ENCODE peak calls at places on chromosomes 16 and 17, in ten cellular contexts. One of them, this sample, is unnamed.

GRCh38 chr16:80034948-80035700 is 434.6 kb upstream of the MAF start:
- DNase-seq in astrocyte of the cerebellum: no peak
- DNase-seq in uterus: no peak
- DNase-seq in IMR-90: no peak
- DNase-seq in colonic mucosa: no peak
- DNase-seq in suprapubic skin: no peak
- DNase-seq in ovary: no peak
- DNase-seq in tibial nerve: no peak
- DNase-seq in BE2C: no peak
- DNase-seq in dorsolateral prefrontal cortex: no peak
- DNase-seq in this sample: no peak

GRCh38 chr17:73231363-73231762 is 30.3 kb downstream of the CPSF4L start:
- DNase-seq in astrocyte of the cerebellum: no peak
- DNase-seq in uterus: no peak
- DNase-seq in IMR-90: peak; percentile 25
- DNase-seq in colonic mucosa: peak; percentile 42
- DNase-seq in suprapubic skin: no peak
- DNase-seq in ovary: peak; percentile 40
- DNase-seq in tibial nerve: no peak
- DNase-seq in BE2C: no peak
- DNase-seq in dorsolateral prefrontal cortex: no peak
- DNase-seq in this sample: peak; percentile 23

GRCh38 chr17:301681-302299 is 50.8 kb downstream of the RPH3AL start:
- DNase-seq in astrocyte of the cerebellum: no peak
- DNase-seq in uterus: peak; percentile 20
- DNase-seq in IMR-90: no peak
- DNase-seq in colonic mucosa: peak; percentile 51
- DNase-seq in suprapubic skin: no peak
- DNase-seq in ovary: no peak
- DNase-seq in tibial nerve: peak; percentile 36
- DNase-seq in BE2C: no peak
- DNase-seq in dorsolateral prefrontal cortex: no peak
- DNase-seq in this sample: no peak

GRCh38 chr16:46428108-46429061 is 192.8 kb downstream of the SHCBP1 start:
- DNase-seq in astrocyte of the cerebellum: no peak
- DNase-seq in uterus: no peak
- DNase-seq in IMR-90: no peak
- DNase-seq in colonic mucosa: no peak
- DNase-seq in suprapubic skin: no peak
- DNase-seq in ovary: no peak
- DNase-seq in tibial nerve: no peak
- DNase-seq in BE2C: peak; percentile 2
- DNase-seq in dorsolateral prefrontal cortex: no peak
- DNase-seq in this sample: no peak

GRCh38 chr17:45123930-45124796 is 8.2 kb downstream of the PLCD3 start:
- DNase-seq in astrocyte of the cerebellum: peak; percentile 65
- DNase-seq in uterus: peak; percentile 89
- DNase-seq in IMR-90: peak; percentile 91
- DNase-seq in colonic mucosa: peak; percentile 84
- DNase-seq in suprapubic skin: no peak
- DNase-seq in ovary: peak; percentile 78
- DNase-seq in tibial nerve: no peak
- DNase-seq in BE2C: peak; percentile 91
- DNase-seq in dorsolateral prefrontal cortex: no peak
- DNase-seq in this sample: peak; percentile 86

GRCh38 chr16:52592216-52592592 is 45.3 kb upstream of the TOX3 start:
- DNase-seq in astrocyte of the cerebellum: no peak
- DNase-seq in uterus: no peak
- DNase-seq in IMR-90: no peak
- DNase-seq in colonic mucosa: no peak
- DNase-seq in suprapubic skin: no peak
- DNase-seq in ovary: no peak
- DNase-seq in tibial nerve: no peak
- DNase-seq in BE2C: no peak
- DNase-seq in dorsolateral prefrontal cortex: no peak
- DNase-seq in this sample: no peak

GRCh38 chr16:2692948-2693651 is 10.8 kb downstream of the KCTD5 start:
- DNase-seq in astrocyte of the cerebellum: peak; percentile 46
- DNase-seq in uterus: no peak
- DNase-seq in IMR-90: peak; percentile 52
- DNase-seq in colonic mucosa: no peak
- DNase-seq in suprapubic skin: no peak
- DNase-seq in ovary: peak; percentile 83
- DNase-seq in tibial nerve: no peak
- DNase-seq in BE2C: no peak
- DNase-seq in dorsolateral prefrontal cortex: peak; percentile 71
- DNase-seq in this sample: no peak

GRCh38 chr16:62190426-62190825 is 154.2 kb upstream of the CDH8 start:
- DNase-seq in astrocyte of the cerebellum: peak; percentile 11
- DNase-seq in uterus: no peak
- DNase-seq in IMR-90: no peak
- DNase-seq in colonic mucosa: no peak
- DNase-seq in suprapubic skin: no peak
- DNase-seq in ovary: no peak
- DNase-seq in tibial nerve: no peak
- DNase-seq in BE2C: no peak
- DNase-seq in dorsolateral prefrontal cortex: no peak
- DNase-seq in this sample: no peak

GRCh38 chr17:44996304-44996703 is 28.2 kb upstream of the C1QL1 start:
- DNase-seq in astrocyte of the cerebellum: no peak
- DNase-seq in uterus: no peak
- DNase-seq in IMR-90: no peak
- DNase-seq in colonic mucosa: no peak
- DNase-seq in suprapubic skin: no peak
- DNase-seq in ovary: no peak
- DNase-seq in tibial nerve: no peak
- DNase-seq in BE2C: no peak
- DNase-seq in dorsolateral prefrontal cortex: no peak
- DNase-seq in this sample: no peak

DNA sequence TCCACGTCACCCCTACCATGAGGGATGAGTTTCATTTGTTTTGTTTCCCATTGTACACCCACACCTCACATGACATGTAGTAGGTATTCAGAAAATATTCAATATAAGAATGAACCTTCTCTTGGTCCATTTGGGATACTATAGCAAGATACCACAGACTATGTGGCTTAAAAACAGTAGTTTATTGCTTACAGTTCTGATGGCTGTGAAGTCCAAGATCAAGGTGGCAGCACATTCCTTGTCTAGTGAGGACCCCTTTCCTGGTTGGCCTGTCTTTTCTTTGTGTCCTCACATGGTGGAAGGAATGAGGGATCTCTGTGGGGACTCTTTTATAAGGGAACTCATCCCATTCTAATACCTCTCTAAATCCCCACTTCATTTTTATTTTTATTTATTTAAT is 36.2 kb upstream of the CRYM start:
- DNase-seq in astrocyte of the cerebellum: no peak
- DNase-seq in uterus: no peak
- DNase-seq in IMR-90: no peak
- DNase-seq in colonic mucosa: no peak
- DNase-seq in suprapubic skin: no peak
- DNase-seq in ovary: no peak
- DNase-seq in tibial nerve: no peak
- DNase-seq in BE2C: no peak
- DNase-seq in dorsolateral prefrontal cortex: no peak
- DNase-seq in this sample: no peak
- TF ChIP-seq CTCF in astrocyte of the cerebellum: no peak
- TF ChIP-seq CTCF in uterus: no peak
- TF ChIP-seq CTCF in IMR-90: no peak
- TF ChIP-seq CTCF in colonic mucosa: no peak
- TF ChIP-seq CTCF in suprapubic skin: no peak
- TF ChIP-seq CTCF in ovary: no peak
- TF ChIP-seq CTCF in tibial nerve: no peak
- TF ChIP-seq CTCF in BE2C: no peak
- TF ChIP-seq CTCF in dorsolateral prefrontal cortex: no peak
- TF ChIP-seq CTCF in this sample: no peak

GRCh38 chr16:11359370-11359769 is 14.1 kb downstream of the RMI2 start:
- DNase-seq in astrocyte of the cerebellum: no peak
- DNase-seq in uterus: no peak
- DNase-seq in IMR-90: peak; percentile 90
- DNase-seq in colonic mucosa: no peak
- DNase-seq in suprapubic skin: no peak
- DNase-seq in ovary: no peak
- DNase-seq in tibial nerve: no peak
- DNase-seq in BE2C: no peak
- DNase-seq in dorsolateral prefrontal cortex: no peak
- DNase-seq in this sample: no peak

GRCh38 chr16:11361043-11361442 is 15.8 kb downstream of the RMI2 start:
- DNase-seq in astrocyte of the cerebellum: no peak
- DNase-seq in uterus: no peak
- DNase-seq in IMR-90: no peak
- DNase-seq in colonic mucosa: no peak
- DNase-seq in suprapubic skin: no peak
- DNase-seq in ovary: no peak
- DNase-seq in tibial nerve: no peak
- DNase-seq in BE2C: no peak
- DNase-seq in dorsolateral prefrontal cortex: no peak
- DNase-seq in this sample: no peak

GRCh38 chr16:11360581-11360980 is 15.3 kb downstream of the RMI2 start:
- DNase-seq in astrocyte of the cerebellum: no peak
- DNase-seq in uterus: no peak
- DNase-seq in IMR-90: no peak
- DNase-seq in colonic mucosa: no peak
- DNase-seq in suprapubic skin: no peak
- DNase-seq in ovary: no peak
- DNase-seq in tibial nerve: no peak
- DNase-seq in BE2C: no peak
- DNase-seq in dorsolateral prefrontal cortex: no peak
- DNase-seq in this sample: no peak

GRCh38 chr16:11363927-11364258 is 18.6 kb downstream of the RMI2 start:
- DNase-seq in astrocyte of the cerebellum: no peak
- DNase-seq in uterus: no peak
- DNase-seq in IMR-90: no peak
- DNase-seq in colonic mucosa: no peak
- DNase-seq in suprapubic skin: no peak
- DNase-seq in ovary: no peak
- DNase-seq in tibial nerve: no peak
- DNase-seq in BE2C: no peak
- DNase-seq in dorsolateral prefrontal cortex: no peak
- DNase-seq in this sample: no peak

GRCh38 chr16:11361751-11362742 is 16.8 kb downstream of the RMI2 start:
- DNase-seq in astrocyte of the cerebellum: no peak
- DNase-seq in uterus: no peak
- DNase-seq in IMR-90: no peak
- DNase-seq in colonic mucosa: no peak
- DNase-seq in suprapubic skin: no peak
- DNase-seq in ovary: no peak
- DNase-seq in tibial nerve: no peak
- DNase-seq in BE2C: no peak
- DNase-seq in dorsolateral prefrontal cortex: no peak
- DNase-seq in this sample: no peak
- H3K4me3 ChIP-seq in astrocyte of the cerebellum: no peak overlapping the region
- H3K4me3 ChIP-seq in uterus: no peak overlapping the region
- H3K4me3 ChIP-seq in IMR-90: no peak overlapping the region
- H3K4me3 ChIP-seq in colonic mucosa: no peak overlapping the region
- H3K4me3 ChIP-seq in suprapubic skin: no peak overlapping the region
- H3K4me3 ChIP-seq in ovary: no peak overlapping the region
- H3K4me3 ChIP-seq in tibial nerve: no peak overlapping the region
- H3K4me3 ChIP-seq in BE2C: no peak overlapping the region
- H3K4me3 ChIP-seq in dorsolateral prefrontal cortex: no peak overlapping the region
- H3K4me3 ChIP-seq in this sample: no peak overlapping the region

GRCh38 chr16:23534868-23535860 is 22.0 kb downstream of the EARS2 start:
- DNase-seq in astrocyte of the cerebellum: no peak
- DNase-seq in uterus: no peak
- DNase-seq in IMR-90: peak; percentile 50
- DNase-seq in colonic mucosa: no peak
- DNase-seq in suprapubic skin: no peak
- DNase-seq in ovary: no peak
- DNase-seq in tibial nerve: no peak
- DNase-seq in BE2C: no peak
- DNase-seq in dorsolateral prefrontal cortex: no peak
- DNase-seq in this sample: no peak
- TF ChIP-seq CTCF in astrocyte of the cerebellum: no peak
- TF ChIP-seq CTCF in uterus: no peak
- TF ChIP-seq CTCF in IMR-90: no peak
- TF ChIP-seq CTCF in colonic mucosa: no peak
- TF ChIP-seq CTCF in suprapubic skin: no peak
- TF ChIP-seq CTCF in ovary: no peak
- TF ChIP-seq CTCF in tibial nerve: no peak
- TF ChIP-seq CTCF in BE2C: no peak
- TF ChIP-seq CTCF in dorsolateral prefrontal cortex: no peak
- TF ChIP-seq CTCF in this sample: no peak

GRCh38 chr17:62704381-62704971 is 77.0 kb downstream of the MRC2 start:
- DNase-seq in astrocyte of the cerebellum: no peak
- DNase-seq in uterus: peak; percentile 47
- DNase-seq in IMR-90: peak; percentile 35
- DNase-seq in colonic mucosa: peak; percentile 68
- DNase-seq in suprapubic skin: no peak
- DNase-seq in ovary: peak; percentile 62
- DNase-seq in tibial nerve: no peak
- DNase-seq in BE2C: no peak
- DNase-seq in dorsolateral prefrontal cortex: peak; percentile 64
- DNase-seq in this sample: peak; percentile 39

GRCh38 chr17:62702746-62703268 is 75.3 kb downstream of the MRC2 start:
- DNase-seq in astrocyte of the cerebellum: no peak
- DNase-seq in uterus: no peak
- DNase-seq in IMR-90: no peak
- DNase-seq in colonic mucosa: no peak
- DNase-seq in suprapubic skin: no peak
- DNase-seq in ovary: no peak
- DNase-seq in tibial nerve: no peak
- DNase-seq in BE2C: no peak
- DNase-seq in dorsolateral prefrontal cortex: no peak
- DNase-seq in this sample: no peak

GRCh38 chr17:62703776-62704380 is 76.4 kb downstream of the MRC2 start:
- DNase-seq in astrocyte of the cerebellum: no peak
- DNase-seq in uterus: peak; percentile 56
- DNase-seq in IMR-90: peak; percentile 53
- DNase-seq in colonic mucosa: peak; percentile 67
- DNase-seq in suprapubic skin: no peak
- DNase-seq in ovary: peak; percentile 84
- DNase-seq in tibial nerve: peak; percentile 45
- DNase-seq in BE2C: peak; percentile 87
- DNase-seq in dorsolateral prefrontal cortex: peak; percentile 77
- DNase-seq in this sample: peak; percentile 62

GRCh38 chr17:62701706-62702085 is 74.2 kb downstream of the MRC2 start:
- DNase-seq in astrocyte of the cerebellum: no peak
- DNase-seq in uterus: no peak
- DNase-seq in IMR-90: no peak
- DNase-seq in colonic mucosa: no peak
- DNase-seq in suprapubic skin: no peak
- DNase-seq in ovary: no peak
- DNase-seq in tibial nerve: no peak
- DNase-seq in BE2C: no peak
- DNase-seq in dorsolateral prefrontal cortex: no peak
- DNase-seq in this sample: no peak

DNA sequence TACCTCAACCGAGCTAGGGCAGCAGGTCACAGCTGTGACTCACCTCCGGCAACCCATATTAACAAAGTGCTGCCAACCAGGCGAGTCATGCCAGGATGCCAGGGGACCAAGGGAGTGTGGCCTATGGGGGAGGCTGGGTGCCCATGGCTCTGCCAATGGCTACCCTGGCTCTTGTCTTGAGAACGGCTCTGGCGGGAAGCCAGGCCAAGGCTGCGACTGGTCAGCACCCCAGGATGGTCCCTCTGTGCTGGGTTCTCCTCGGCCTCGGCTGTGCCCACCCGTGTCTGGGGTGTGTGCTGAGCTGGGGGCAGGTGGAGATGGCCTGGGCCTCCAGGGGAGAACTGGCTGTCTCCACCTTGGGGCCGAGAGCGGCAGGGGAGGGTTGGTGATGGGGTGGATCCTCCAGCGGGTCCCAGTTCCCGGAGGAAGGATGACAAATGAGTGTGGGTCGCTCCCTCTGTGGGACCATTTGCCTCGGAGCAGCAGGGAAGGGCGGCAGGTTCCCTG is 75.9 kb downstream of the MRC2 start:
- DNase-seq in astrocyte of the cerebellum: no peak
- DNase-seq in uterus: peak; percentile 33
- DNase-seq in IMR-90: peak; percentile 53
- DNase-seq in colonic mucosa: no peak
- DNase-seq in suprapubic skin: no peak
- DNase-seq in ovary: peak; percentile 52
- DNase-seq in tibial nerve: no peak
- DNase-seq in BE2C: peak; percentile 33
- DNase-seq in dorsolateral prefrontal cortex: no peak
- DNase-seq in this sample: no peak
- H3K4me3 ChIP-seq in astrocyte of the cerebellum: peak overlapping the region; percentile 46
- H3K4me3 ChIP-seq in uterus: peak overlapping the region; percentile 58
- H3K4me3 ChIP-seq in IMR-90: peak overlapping the region; percentile 81
- H3K4me3 ChIP-seq in colonic mucosa: no peak overlapping the region
- H3K4me3 ChIP-seq in suprapubic skin: peak overlapping the region; percentile 83
- H3K4me3 ChIP-seq in ovary: peak overlapping the region; percentile 46
- H3K4me3 ChIP-seq in tibial nerve: peak overlapping the region; percentile 76
- H3K4me3 ChIP-seq in BE2C: peak overlapping the region; percentile 72
- H3K4me3 ChIP-seq in dorsolateral prefrontal cortex: peak overlapping the region; percentile 79
- H3K4me3 ChIP-seq in this sample: peak overlapping the region; percentile 58